ENCODE peak calls at places on chromosomes 3 and 15, in four cellular contexts. Z is heart left ventricle, G is astrocyte of the spinal cord, D is heart right ventricle. W is an unnamed sample.

GRCh38 chr3:136251511-136251910 is 1.4 kb downstream of the PCCB start:
- DNase-seq in G (no peak), Z (no peak), D (no peak), W (no peak)

GRCh38 chr3:157369712-157370447 is 66.8 kb upstream of the PTX3 start:
- DNase-seq in D (no peak), G (peak; percentile 81), Z (no peak), W (no peak)

GRCh38 chr3:75192065-75192658 is 472.0 kb upstream of the FRG2C start:
- DNase-seq in Z (no peak), G (peak; percentile 16), D (no peak), W (peak; percentile 48)

GRCh38 chr3:12549971-12550760 is 4.9 kb upstream of the MKRN2OS start:
- DNase-seq in G (no peak), D (no peak), Z (no peak), W (no peak)

GRCh38 chr15:56811586-56811985 is 78.3 kb upstream of the ZNF280D start:
- DNase-seq in G (no peak), Z (no peak), D (no peak), W (no peak)

GRCh38 chr3:23114479-23114878 is 88.6 kb upstream of the UBE2E2 start:
- DNase-seq in D (no peak), G (no peak), Z (no peak), W (no peak)

GRCh38 chr3:104907507-104907906 is 459.2 kb upstream of the ALCAM start:
- DNase-seq in G (peak; percentile 80), Z (no peak), D (no peak), W (no peak)

GRCh38 chr3:140972833-140973232 is 31.2 kb downstream of the SLC25A36 start:
- DNase-seq in D (no peak), Z (no peak), G (peak; percentile 31), W (no peak)

GRCh38 chr3:169052465-169053302 is 610.8 kb downstream of the MECOM start:
- DNase-seq in Z (no peak), D (no peak), G (no peak), W (no peak)

GRCh38 chr15:69272139-69272538 is 26.6 kb upstream of the PAQR5 start:
- DNase-seq in D (no peak), Z (no peak), G (no peak), W (no peak)

GRCh38 chr3:139718415-139718814 is 40.6 kb upstream of the NMNAT3 start:
- DNase-seq in G (peak; percentile 47), D (peak; percentile 18), Z (peak; percentile 26), W (no peak)

GRCh38 chr15:64507293-64507802 is 47.0 kb downstream of the ZNF609 start:
- DNase-seq in D (peak; percentile 53), Z (peak; percentile 70), G (peak; percentile 86), W (peak; percentile 59)

GRCh38 chr3:56806407-56806806 is 4.7 kb upstream of the ARHGEF3 start:
- DNase-seq in Z (no peak), G (no peak), D (no peak), W (no peak)

GRCh38 chr3:59866076-59866475 is 816.3 kb upstream of the CFAP20DC start:
- DNase-seq in D (no peak), Z (no peak), G (no peak), W (no peak)

GRCh38 chr3:122167630-122168029 is 15.8 kb upstream of the CASR start:
- DNase-seq in G (no peak), Z (no peak), D (no peak), W (no peak)

GRCh38 chr15:96049323-96049722 is 281.2 kb upstream of the NR2F2 start:
- DNase-seq in Z (no peak), G (no peak), D (no peak), W (no peak)

GRCh38 chr15:68638953-68639500 is 60.2 kb downstream of the CORO2B start:
- DNase-seq in Z (no peak), D (no peak), G (peak; percentile 67), W (no peak)

GRCh38 chr3:50550079-50550736 is 17.3 kb downstream of the C3orf18 start:
- DNase-seq in D (peak; percentile 57), Z (no peak), G (peak; percentile 13), W (no peak)

GRCh38 chr3:98171066-98171465 is 4.6 kb downstream of the OR5H15 start:
- DNase-seq in Z (no peak), D (no peak), G (no peak), W (no peak)

GRCh38 chr15:66472176-66472999 is 25.2 kb downstream of the SNAPC5 start:
- DNase-seq in Z (no peak), G (peak; percentile 15), D (no peak), W (no peak)

GRCh38 chr3:20043398-20043797 is 3.2 kb downstream of the KAT2B start:
- DNase-seq in Z (peak; percentile 91), D (peak; percentile 83), G (no peak), W (no peak)

GRCh38 chr3:43616034-43616433 is 5.8 kb downstream of the ANO10 start:
- DNase-seq in G (no peak), Z (no peak), D (no peak), W (no peak)

GRCh38 chr3:189568931-189569330 is 62.3 kb upstream of the TP63 start:
- DNase-seq in Z (no peak), G (no peak), D (no peak), W (no peak)

GRCh38 chr3:189566550-189566949 is 64.6 kb upstream of the TP63 start:
- DNase-seq in G (no peak), D (no peak), Z (no peak), W (no peak)

GRCh38 chr3:189567322-189567721 is 63.9 kb upstream of the TP63 start:
- DNase-seq in G (no peak), Z (no peak), D (no peak), W (no peak)

GRCh38 chr3:189567772-189568420 is 63.3 kb upstream of the TP63 start:
- DNase-seq in G (no peak), Z (no peak), D (no peak), W (no peak)

GRCh38 chr3:189563841-189564563 is 67.2 kb upstream of the TP63 start:
- DNase-seq in G (peak; percentile 94), D (no peak), Z (no peak), W (no peak)
- TF ChIP-seq CTCF in G (no peak), D (no peak), Z (no peak), W (no peak)

GRCh38 chr3:126354776-126355175 is 2.4 kb downstream of the KLF15 start:
- DNase-seq in Z (no peak), G (no peak), D (no peak), W (no peak)

GRCh38 chr3:126357299-126358037 is at the start of gene KLF15:
- DNase-seq in D (peak; percentile 91), G (peak; percentile 66), Z (peak; percentile 86), W (peak; percentile 83)

GRCh38 chr3:126355251-126355650 is 2.0 kb downstream of the KLF15 start:
- DNase-seq in D (no peak), Z (no peak), G (no peak), W (no peak)

GRCh38 chr3:126356373-126357298 is 572 bp downstream of the KLF15 start:
- DNase-seq in D (peak; percentile 68), G (no peak), Z (peak; percentile 29), W (no peak)

GRCh38 chr3:126355777-126356372 is 1.3 kb downstream of the KLF15 start:
- DNase-seq in Z (peak; percentile 95), G (peak; percentile 49), D (peak; percentile 96), W (peak; percentile 44)
- TF ChIP-seq CTCF in Z (no peak), G (no peak), D (no peak), W (no peak)

DNA sequence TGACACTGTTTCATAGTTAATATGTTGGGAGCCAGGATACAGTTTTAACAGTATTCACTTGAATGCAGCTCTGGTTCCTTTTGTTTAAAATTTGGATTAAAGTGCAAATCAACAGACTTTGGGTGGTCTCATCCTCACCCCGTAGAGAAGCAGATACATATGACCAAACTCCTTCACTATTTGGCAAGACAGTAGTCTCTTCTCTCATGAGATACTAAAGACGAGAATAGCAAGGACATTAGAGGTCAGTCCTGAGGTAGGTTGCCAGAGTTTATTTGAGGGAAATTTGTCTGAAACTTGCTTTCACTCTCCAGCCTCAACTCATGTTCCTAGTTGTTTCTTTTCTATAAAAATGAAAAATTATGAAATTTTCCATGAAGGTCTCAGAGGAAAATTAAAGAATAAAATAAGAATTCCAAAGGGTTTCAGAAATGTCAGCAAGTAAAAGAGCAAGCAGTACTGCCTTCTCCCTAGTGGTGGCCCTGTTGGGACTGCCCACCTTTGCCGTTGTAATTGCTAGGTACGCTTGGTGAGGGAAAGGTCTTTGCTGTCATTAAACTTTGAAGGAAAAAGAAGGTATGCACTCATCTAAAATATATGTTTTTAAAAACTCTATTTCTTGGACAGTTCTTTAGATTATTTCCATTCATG is 111.2 kb downstream of the CMSS1 start:
- DNase-seq in D (no peak), G (no peak), Z (no peak), W (no peak)
- TF ChIP-seq CTCF in D (no peak), G (peak; percentile 16), Z (no peak), W (no peak)

DNA sequence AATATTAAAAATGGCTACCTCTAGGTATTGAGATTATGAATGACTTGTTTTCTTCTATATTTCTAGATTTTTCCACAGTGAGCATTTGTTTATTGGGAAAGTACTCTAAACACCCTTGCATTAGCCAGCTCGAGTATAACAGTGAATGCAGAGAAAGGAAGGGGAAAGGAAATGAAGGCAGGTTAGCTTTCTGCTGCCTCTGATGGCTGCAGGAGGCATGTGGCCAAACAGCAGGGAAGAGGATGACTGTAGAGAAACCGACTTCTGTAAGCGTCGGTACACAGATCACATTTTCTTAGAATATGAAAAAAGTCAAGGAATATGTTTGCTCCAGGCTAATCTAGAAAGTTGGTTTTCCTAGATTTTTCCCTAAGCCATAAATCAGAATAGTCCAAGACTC is 19.8 kb downstream of the GNB5 start:
- DNase-seq in Z (no peak), G (peak; percentile 37), D (no peak), W (no peak)
- TF ChIP-seq CTCF in Z (no peak), G (peak; percentile 18), D (no peak), W (no peak)

GRCh38 chr3:10555263-10555662 is 49.9 kb upstream of the ATP2B2 start:
- DNase-seq in D (no peak), G (no peak), Z (no peak), W (no peak)
- TF ChIP-seq CTCF in D (no peak), G (no peak), Z (no peak), W (no peak)

DNA sequence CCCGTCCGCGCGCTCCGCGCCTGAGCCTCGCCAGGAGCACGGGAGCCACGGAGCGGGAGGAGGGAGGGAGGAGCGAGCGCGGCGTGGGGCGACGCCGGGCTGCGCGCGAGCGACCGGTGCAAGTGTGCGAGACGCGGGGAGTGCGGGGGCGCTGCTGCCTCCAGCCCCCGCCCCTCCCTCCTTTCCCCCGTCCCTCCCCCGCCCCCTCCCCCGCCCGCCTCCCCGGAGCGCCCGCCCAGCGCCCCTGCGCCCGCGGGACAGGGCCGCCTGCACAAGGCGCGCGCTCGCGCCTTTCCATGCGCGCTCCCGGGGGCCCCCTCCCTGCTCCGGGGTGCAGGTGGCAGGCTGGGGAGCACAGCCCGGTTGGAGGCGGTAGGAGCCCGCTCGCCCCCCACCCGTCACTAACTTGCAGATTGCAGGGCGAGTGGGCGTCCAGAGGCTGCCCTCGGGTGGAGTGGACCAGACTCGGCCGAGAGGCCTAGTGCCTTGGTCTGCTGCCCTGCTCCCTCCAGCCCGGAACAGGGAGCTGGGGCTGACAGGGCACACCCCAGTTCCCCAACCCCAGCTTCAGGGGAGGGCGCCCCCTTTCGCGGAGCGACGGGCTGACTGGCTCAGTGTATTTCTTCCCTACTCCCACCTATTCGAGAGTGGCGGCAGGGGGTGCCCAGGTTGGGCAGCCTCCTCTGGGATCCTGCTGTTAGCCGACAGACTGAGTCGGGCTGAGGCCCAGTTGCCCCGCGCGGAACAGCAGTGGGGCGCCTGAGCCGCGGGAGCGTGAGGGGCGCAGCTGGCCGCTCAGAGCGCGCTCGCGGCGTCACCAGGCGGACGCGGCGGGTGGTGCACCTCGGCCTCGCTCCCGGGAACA is at the start of gene WNT7A:
- DNase-seq in Z (no peak), G (no peak), D (no peak), W (no peak)
- TF ChIP-seq CTCF in Z (peak; percentile 17), G (no peak), D (peak; percentile 54), W (peak; percentile 87)

GRCh38 chr3:36937492-36937891 is 7.4 kb downstream of the TRANK1 start:
- DNase-seq in G (no peak), Z (no peak), D (no peak), W (no peak)
- TF ChIP-seq CTCF in G (no peak), Z (no peak), D (no peak), W (no peak)

GRCh38 chr3:8954938-8955763 is 8.1 kb downstream of the RAD18 start:
- DNase-seq in Z (no peak), D (no peak), G (peak; percentile 86), W (no peak)
- TF ChIP-seq CTCF in Z (no peak), D (no peak), G (peak; percentile 31), W (no peak)

W was measured in mesothelial cell of epicardium.